ENCODE peak calls at places on chromosomes 13 and 19, in six cellular contexts. One of them, this sample, is unnamed.

GRCh38 chr19:738509-739128 is 12.3 kb upstream of the MISP start:
- DNase-seq in HFFc6: no peak
- DNase-seq in retinal pigment epithelial cell: no peak
- DNase-seq in ACHN: no peak
- DNase-seq in hypothalamus: no peak
- DNase-seq in brain microvascular endothelial cell: no peak
- DNase-seq in this sample: no peak

GRCh38 chr13:93039131-93039530 is 187.5 kb upstream of the GPC6 start:
- DNase-seq in HFFc6: no peak
- DNase-seq in retinal pigment epithelial cell: no peak
- DNase-seq in ACHN: no peak
- DNase-seq in hypothalamus: no peak
- DNase-seq in brain microvascular endothelial cell: peak
- DNase-seq in this sample: no peak

GRCh38 chr19:47228937-47229673 is 1.9 kb downstream of the BBC3 start:
- DNase-seq in HFFc6: peak
- DNase-seq in retinal pigment epithelial cell: no peak
- DNase-seq in ACHN: no peak
- DNase-seq in hypothalamus: no peak
- DNase-seq in brain microvascular endothelial cell: peak
- DNase-seq in this sample: no peak

GRCh38 chr19:38683393-38684077 is 36.1 kb downstream of the ACTN4 start:
- DNase-seq in HFFc6: peak
- DNase-seq in retinal pigment epithelial cell: peak
- DNase-seq in ACHN: peak
- DNase-seq in hypothalamus: no peak
- DNase-seq in brain microvascular endothelial cell: peak
- DNase-seq in this sample: peak

GRCh38 chr19:38877781-38878574 is at the start of gene RINL:
- DNase-seq in HFFc6: no peak
- DNase-seq in retinal pigment epithelial cell: no peak
- DNase-seq in ACHN: no peak
- DNase-seq in hypothalamus: no peak
- DNase-seq in brain microvascular endothelial cell: no peak
- DNase-seq in this sample: no peak

GRCh38 chr19:13794388-13794751 is 873 bp upstream of the ZSWIM4 start:
- DNase-seq in HFFc6: peak
- DNase-seq in retinal pigment epithelial cell: peak
- DNase-seq in ACHN: peak
- DNase-seq in hypothalamus: peak
- DNase-seq in brain microvascular endothelial cell: peak
- DNase-seq in this sample: peak

GRCh38 chr13:50993908-50994307 is 84.3 kb downstream of the RNASEH2B start:
- DNase-seq in HFFc6: no peak
- DNase-seq in retinal pigment epithelial cell: no peak
- DNase-seq in ACHN: no peak
- DNase-seq in hypothalamus: no peak
- DNase-seq in brain microvascular endothelial cell: no peak
- DNase-seq in this sample: no peak

GRCh38 chr13:59261928-59262488 is 901.7 kb downstream of the DIAPH3 start:
- DNase-seq in HFFc6: no peak
- DNase-seq in retinal pigment epithelial cell: no peak
- DNase-seq in ACHN: peak
- DNase-seq in hypothalamus: no peak
- DNase-seq in brain microvascular endothelial cell: no peak
- DNase-seq in this sample: no peak

This sample was measured in posterior vena cava.